ENCODE peak calls at places on chromosomes 1 and 21, in seven cellular contexts. One of them, this sample, is unnamed.
A peak's percentile ranks its signal among the peaks of the same experiment; 100 is the strongest.

GRCh38 chr1:173202430-173203145 is 4.5 kb downstream of the TNFSF4 start:
- DNase-seq in IMR-90: peak; percentile 95
- DNase-seq in HCT116: peak; percentile 56
- DNase-seq in Peyer's patch: no peak
- DNase-seq in H1: no peak
- DNase-seq in stomach: no peak
- DNase-seq in body of pancreas: peak; percentile 27
- DNase-seq in this sample: peak; percentile 43

GRCh38 chr1:112457965-112458364 is 50.8 kb upstream of the WNT2B start:
- DNase-seq in IMR-90: peak; percentile 64
- DNase-seq in HCT116: no peak
- DNase-seq in stomach: no peak
- DNase-seq in H1: no peak
- DNase-seq in Peyer's patch: no peak
- DNase-seq in body of pancreas: no peak
- DNase-seq in this sample: no peak

GRCh38 chr1:205810448-205811157 is 2.4 kb downstream of the SLC41A1 start:
- DNase-seq in IMR-90: no peak
- DNase-seq in body of pancreas: no peak
- DNase-seq in Peyer's patch: no peak
- DNase-seq in H1: no peak
- DNase-seq in HCT116: no peak
- DNase-seq in stomach: no peak
- DNase-seq in this sample: peak; percentile 39

GRCh38 chr1:53408013-53408754 is 51.0 kb upstream of the DMRTB1 start:
- DNase-seq in Peyer's patch: no peak
- DNase-seq in H1: no peak
- DNase-seq in stomach: no peak
- DNase-seq in body of pancreas: no peak
- DNase-seq in IMR-90: peak; percentile 39
- DNase-seq in HCT116: no peak
- DNase-seq in this sample: no peak

GRCh38 chr1:202844935-202845334 is 34.2 kb downstream of the PCAT6 start:
- DNase-seq in body of pancreas: no peak
- DNase-seq in HCT116: no peak
- DNase-seq in Peyer's patch: no peak
- DNase-seq in IMR-90: peak; percentile 15
- DNase-seq in stomach: no peak
- DNase-seq in H1: no peak
- DNase-seq in this sample: no peak

GRCh38 chr1:32981003-32981909 is 16.6 kb upstream of the RNF19B start:
- DNase-seq in Peyer's patch: peak; percentile 85
- DNase-seq in body of pancreas: peak; percentile 76
- DNase-seq in HCT116: no peak
- DNase-seq in H1: no peak
- DNase-seq in IMR-90: peak; percentile 94
- DNase-seq in stomach: peak; percentile 70
- DNase-seq in this sample: peak; percentile 27

GRCh38 chr1:44031051-44031899 is at the start of gene SLC6A9:
- DNase-seq in HCT116: no peak
- DNase-seq in body of pancreas: peak; percentile 72
- DNase-seq in stomach: peak; percentile 69
- DNase-seq in H1: peak; percentile 47
- DNase-seq in Peyer's patch: peak; percentile 64
- DNase-seq in IMR-90: peak; percentile 81
- DNase-seq in this sample: peak; percentile 60

GRCh38 chr21:46058339-46059145 is 39.4 kb upstream of the COL6A2 start:
- DNase-seq in IMR-90: no peak
- DNase-seq in Peyer's patch: peak; percentile 25
- DNase-seq in stomach: peak; percentile 16
- DNase-seq in body of pancreas: no peak
- DNase-seq in HCT116: no peak
- DNase-seq in H1: no peak
- DNase-seq in this sample: peak; percentile 12

GRCh38 chr1:212618466-212619210 is 10.1 kb downstream of the ATF3 start:
- DNase-seq in HCT116: no peak
- DNase-seq in Peyer's patch: no peak
- DNase-seq in body of pancreas: no peak
- DNase-seq in H1: no peak
- DNase-seq in stomach: no peak
- DNase-seq in IMR-90: peak; percentile 80
- DNase-seq in this sample: no peak

GRCh38 chr21:42079008-42079938 is 8.2 kb downstream of the UMODL1 start:
- DNase-seq in stomach: no peak
- DNase-seq in body of pancreas: no peak
- DNase-seq in Peyer's patch: no peak
- DNase-seq in IMR-90: no peak
- DNase-seq in H1: no peak
- DNase-seq in HCT116: no peak
- DNase-seq in this sample: no peak

GRCh38 chr1:153985984-153986761 is at the start of gene RAB13:
- DNase-seq in stomach: peak; percentile 89
- DNase-seq in body of pancreas: peak; percentile 91
- DNase-seq in H1: no peak
- DNase-seq in IMR-90: peak; percentile 80
- DNase-seq in HCT116: peak; percentile 61
- DNase-seq in Peyer's patch: peak; percentile 85
- DNase-seq in this sample: peak; percentile 91

GRCh38 chr1:161725888-161726630 is 4.7 kb downstream of the FCRLB start:
- DNase-seq in body of pancreas: peak; percentile 51
- DNase-seq in Peyer's patch: peak; percentile 69
- DNase-seq in H1: no peak
- DNase-seq in IMR-90: peak; percentile 38
- DNase-seq in stomach: peak; percentile 48
- DNase-seq in HCT116: no peak
- DNase-seq in this sample: peak; percentile 51

GRCh38 chr21:30255679-30256078 is 27.1 kb downstream of the KRTAP24-1 start:
- DNase-seq in HCT116: no peak
- DNase-seq in H1: no peak
- DNase-seq in body of pancreas: no peak
- DNase-seq in Peyer's patch: no peak
- DNase-seq in stomach: no peak
- DNase-seq in IMR-90: no peak
- DNase-seq in this sample: no peak

GRCh38 chr1:154791292-154792278 is 78.5 kb downstream of the KCNN3 start:
- DNase-seq in body of pancreas: no peak
- DNase-seq in H1: no peak
- DNase-seq in HCT116: peak; percentile 21
- DNase-seq in stomach: peak; percentile 50
- DNase-seq in IMR-90: peak; percentile 21
- DNase-seq in Peyer's patch: peak; percentile 85
- DNase-seq in this sample: no peak

GRCh38 chr1:44842763-44843655 is at the start of gene PTCH2:
- DNase-seq in IMR-90: peak; percentile 53
- DNase-seq in body of pancreas: peak; percentile 65
- DNase-seq in stomach: peak; percentile 53
- DNase-seq in HCT116: no peak
- DNase-seq in H1: peak; percentile 70
- DNase-seq in Peyer's patch: peak; percentile 69
- DNase-seq in this sample: peak; percentile 92

GRCh38 chr1:119227446-119227845 is 87.0 kb upstream of the WARS2 start:
- DNase-seq in Peyer's patch: no peak
- DNase-seq in HCT116: no peak
- DNase-seq in stomach: no peak
- DNase-seq in H1: no peak
- DNase-seq in body of pancreas: no peak
- DNase-seq in IMR-90: no peak
- DNase-seq in this sample: no peak

GRCh38 chr21:37877171-37877570 is 39.1 kb downstream of the KCNJ6 start:
- DNase-seq in HCT116: no peak
- DNase-seq in Peyer's patch: no peak
- DNase-seq in stomach: no peak
- DNase-seq in IMR-90: peak; percentile 70
- DNase-seq in H1: no peak
- DNase-seq in body of pancreas: no peak
- DNase-seq in this sample: no peak

GRCh38 chr1:175482072-175482451 is 261.3 kb downstream of the TNR start:
- DNase-seq in body of pancreas: no peak
- DNase-seq in stomach: no peak
- DNase-seq in IMR-90: no peak
- DNase-seq in HCT116: no peak
- DNase-seq in Peyer's patch: no peak
- DNase-seq in H1: no peak
- DNase-seq in this sample: no peak

GRCh38 chr1:8817413-8818324 is at the start of gene RERE:
- DNase-seq in Peyer's patch: peak; percentile 96
- DNase-seq in stomach: peak; percentile 95
- DNase-seq in H1: peak; percentile 57
- DNase-seq in IMR-90: peak; percentile 91
- DNase-seq in HCT116: peak; percentile 78
- DNase-seq in body of pancreas: peak; percentile 95
- DNase-seq in this sample: peak; percentile 94
- TF ChIP-seq POLR2A in Peyer's patch: peak; percentile 91
- TF ChIP-seq POLR2A in stomach: no peak
- TF ChIP-seq POLR2A in H1: peak; percentile 91
- TF ChIP-seq POLR2A in IMR-90: peak; percentile 93
- TF ChIP-seq POLR2A in HCT116: peak; percentile 87
- TF ChIP-seq POLR2A in body of pancreas: peak; percentile 94
- TF ChIP-seq POLR2A in this sample: peak; percentile 71

GRCh38 chr1:223264983-223265663 is 98.9 kb downstream of the SUSD4 start:
- DNase-seq in stomach: no peak
- DNase-seq in body of pancreas: no peak
- DNase-seq in IMR-90: no peak
- DNase-seq in H1: no peak
- DNase-seq in Peyer's patch: no peak
- DNase-seq in HCT116: no peak
- DNase-seq in this sample: no peak

GRCh38 chr1:223270155-223270554 is 93.8 kb downstream of the SUSD4 start:
- DNase-seq in body of pancreas: no peak
- DNase-seq in stomach: peak; percentile 36
- DNase-seq in IMR-90: no peak
- DNase-seq in Peyer's patch: no peak
- DNase-seq in HCT116: no peak
- DNase-seq in H1: no peak
- DNase-seq in this sample: no peak

GRCh38 chr1:223266632-223267172 is 97.3 kb downstream of the SUSD4 start:
- DNase-seq in IMR-90: no peak
- DNase-seq in body of pancreas: no peak
- DNase-seq in HCT116: no peak
- DNase-seq in stomach: no peak
- DNase-seq in H1: no peak
- DNase-seq in Peyer's patch: no peak
- DNase-seq in this sample: no peak

GRCh38 chr1:223271085-223271781 is 92.7 kb downstream of the SUSD4 start:
- DNase-seq in body of pancreas: peak; percentile 26
- DNase-seq in stomach: no peak
- DNase-seq in H1: no peak
- DNase-seq in Peyer's patch: no peak
- DNase-seq in HCT116: no peak
- DNase-seq in IMR-90: no peak
- DNase-seq in this sample: no peak

DNA sequence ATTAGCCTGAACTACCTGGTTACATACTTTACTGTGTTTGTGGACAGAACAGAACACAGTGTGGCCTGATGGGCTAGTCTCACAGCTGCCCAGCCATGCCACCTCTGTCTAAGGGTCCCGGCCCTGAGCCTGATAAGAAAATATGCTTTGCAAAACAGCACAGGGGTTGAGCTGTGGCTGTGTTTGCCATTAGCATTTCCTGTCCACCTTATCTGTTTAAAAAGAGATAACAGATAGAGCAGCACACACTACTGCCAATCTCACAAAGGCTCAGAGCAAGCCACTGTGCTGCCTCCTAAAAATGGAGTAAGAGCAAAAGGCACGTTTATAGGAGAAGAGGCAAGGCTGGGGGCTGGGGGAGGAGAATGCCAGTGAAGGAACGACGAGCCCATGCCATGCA is 95.0 kb downstream of the SUSD4 start:
- DNase-seq in IMR-90: no peak
- DNase-seq in H1: no peak
- DNase-seq in HCT116: no peak
- DNase-seq in Peyer's patch: no peak
- DNase-seq in body of pancreas: no peak
- DNase-seq in stomach: peak; percentile 31
- DNase-seq in this sample: no peak
- H3K27me3 ChIP-seq in IMR-90: peaks cover 31% of the 10 kb centered on the region
- H3K27me3 ChIP-seq in H1: no peaks in the 10 kb centered on the region
- H3K27me3 ChIP-seq in HCT116: no peaks in the 10 kb centered on the region
- H3K27me3 ChIP-seq in Peyer's patch: no peaks in the 10 kb centered on the region
- H3K27me3 ChIP-seq in body of pancreas: no peaks in the 10 kb centered on the region
- H3K27me3 ChIP-seq in stomach: no peaks in the 10 kb centered on the region
- H3K27me3 ChIP-seq in this sample: no peaks in the 10 kb centered on the region

DNA sequence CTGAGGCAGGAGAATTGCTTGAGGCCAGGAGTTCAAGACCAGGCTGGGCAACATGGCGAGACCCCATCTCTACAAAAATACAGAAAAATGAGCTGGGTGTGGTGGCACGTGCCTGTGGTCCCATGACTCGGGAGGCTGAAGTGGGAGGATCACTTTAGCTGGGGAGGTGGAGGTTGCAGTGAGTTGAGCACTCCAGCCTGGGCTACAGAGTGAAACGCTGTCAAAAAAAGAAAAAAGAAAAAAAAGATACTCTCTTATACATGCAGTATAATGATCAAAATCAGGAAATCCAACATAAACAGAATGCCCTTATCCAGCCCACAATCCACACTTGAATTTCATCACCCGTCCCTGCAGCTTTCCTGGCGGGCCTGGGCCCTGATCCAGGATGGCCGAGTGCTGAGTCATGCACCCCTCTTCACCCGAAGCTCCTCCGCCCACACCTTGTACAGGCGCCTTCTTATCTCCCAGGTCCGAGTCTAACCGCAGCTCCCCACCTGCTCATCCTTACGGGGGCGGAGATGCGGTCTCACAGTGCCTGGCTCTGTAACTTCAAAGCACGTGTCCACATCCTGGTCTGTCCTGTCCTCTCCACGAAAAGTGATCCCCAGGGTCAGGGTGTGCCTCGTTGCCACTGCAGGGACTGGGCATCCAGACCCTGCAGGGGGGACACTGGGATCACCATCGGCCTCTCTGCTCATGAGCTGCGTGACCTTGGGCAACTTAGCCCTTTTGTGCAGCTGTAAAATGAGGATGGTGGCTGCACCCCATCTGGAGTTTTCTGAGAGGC is 120.2 kb upstream of the SLC45A1 start:
- DNase-seq in H1: no peak
- DNase-seq in stomach: peak; percentile 58
- DNase-seq in Peyer's patch: peak; percentile 67
- DNase-seq in body of pancreas: peak; percentile 79
- DNase-seq in HCT116: peak; percentile 97
- DNase-seq in IMR-90: peak; percentile 97
- DNase-seq in this sample: peak; percentile 48
- TF ChIP-seq POLR2A in H1: no peak
- TF ChIP-seq POLR2A in stomach: no peak
- TF ChIP-seq POLR2A in Peyer's patch: no peak
- TF ChIP-seq POLR2A in body of pancreas: no peak
- TF ChIP-seq POLR2A in HCT116: peak; percentile 26
- TF ChIP-seq POLR2A in IMR-90: no peak
- TF ChIP-seq POLR2A in this sample: no peak

DNA sequence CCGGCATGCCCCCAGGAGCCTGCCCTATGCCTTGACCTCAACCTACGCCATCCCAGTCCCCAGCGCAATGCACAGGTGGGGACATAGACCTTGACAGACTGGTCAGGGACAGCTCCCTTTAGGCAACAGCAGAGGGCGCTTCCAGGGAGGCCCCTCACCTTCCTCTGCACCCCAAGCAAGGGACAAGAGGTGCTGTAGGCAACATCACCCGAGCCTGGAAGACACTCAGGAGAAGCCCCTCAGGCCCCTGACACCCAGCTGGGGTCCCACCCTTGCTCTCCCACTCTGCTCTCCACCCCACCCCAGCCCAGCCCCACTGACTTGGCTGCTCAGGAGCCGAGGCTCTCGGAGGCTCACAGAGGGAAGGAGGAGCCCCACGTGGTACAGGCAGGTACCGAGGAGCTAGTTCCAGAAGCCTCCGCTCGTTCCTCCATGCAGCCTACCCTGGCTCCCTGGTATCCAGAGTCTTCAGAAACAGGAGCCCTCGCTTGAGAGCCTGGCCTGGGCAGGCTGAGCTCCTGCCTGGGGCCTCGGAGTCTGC is 2.4 kb upstream of the WNT3A start:
- DNase-seq in IMR-90: no peak
- DNase-seq in HCT116: peak; percentile 15
- DNase-seq in Peyer's patch: peak; percentile 46
- DNase-seq in body of pancreas: no peak
- DNase-seq in H1: no peak
- DNase-seq in stomach: peak; percentile 42
- DNase-seq in this sample: no peak
- H3K27me3 ChIP-seq in IMR-90: peaks cover 74% of the 10 kb centered on the region
- H3K27me3 ChIP-seq in HCT116: no peaks in the 10 kb centered on the region
- H3K27me3 ChIP-seq in Peyer's patch: peaks cover 38% of the 10 kb centered on the region
- H3K27me3 ChIP-seq in body of pancreas: no peaks in the 10 kb centered on the region
- H3K27me3 ChIP-seq in H1: peaks cover 53% of the 10 kb centered on the region
- H3K27me3 ChIP-seq in stomach: peaks cover 67% of the 10 kb centered on the region
- H3K27me3 ChIP-seq in this sample: no peaks in the 10 kb centered on the region